ENCODE peak calls at places on chromosome 1, in seven cellular contexts. P is adrenal gland, G is WTC11, F is choroid plexus epithelial cell, X is AG04449, S is tibial nerve, W is mucosa of descending colon. I is an unnamed sample.

GRCh38 chr1:154595621-154596020 is 12.4 kb downstream of the ADAR start:
- DNase-seq in P (no peak), G (no peak), F (no peak), X (no peak), S (no peak), W (no peak), I (no peak)

GRCh38 chr1:64693406-64693805 is 51.5 kb upstream of the RAVER2 start:
- DNase-seq in P (no peak), G (no peak), F (no peak), X (no peak), S (no peak), W (no peak), I (no peak)

GRCh38 chr1:228463559-228464455 is 23.4 kb upstream of the RNF187 start:
- DNase-seq in P (no peak), G (peak), F (no peak), X (no peak), S (no peak), W (peak), I (peak)

GRCh38 chr1:36638268-36638667 is 155.6 kb upstream of the CSF3R start:
- DNase-seq in P (no peak), G (no peak), F (peak), X (peak), S (no peak), W (no peak), I (no peak)

GRCh38 chr1:155075535-155075934 is 3.1 kb upstream of the EFNA3 start:
- DNase-seq in P (no peak), G (no peak), F (no peak), X (no peak), S (no peak), W (peak), I (no peak)

GRCh38 chr1:37476460-37477197 is 2.2 kb downstream of the ZC3H12A start:
- DNase-seq in P (peak), G (no peak), F (peak), X (no peak), S (no peak), W (peak), I (no peak)

GRCh38 chr1:207304710-207305151 is 16.7 kb upstream of the CD55 start:
- DNase-seq in P (no peak), G (no peak), F (peak), X (no peak), S (no peak), W (no peak), I (no peak)

GRCh38 chr1:89622895-89623294 is 10.0 kb upstream of the LRRC8C start:
- DNase-seq in P (no peak), G (no peak), F (peak), X (no peak), S (no peak), W (no peak), I (no peak)

GRCh38 chr1:6026095-6026809 is 19.4 kb upstream of the KCNAB2 start:
- DNase-seq in P (peak), G (peak), F (peak), X (no peak), S (peak), W (peak), I (peak)

GRCh38 chr1:13749543-13750307 is 49.7 kb downstream of the PRDM2 start:
- DNase-seq in P (peak), G (peak), F (peak), X (no peak), S (peak), W (no peak), I (peak)

GRCh38 chr1:185556551-185556950 is 177.6 kb upstream of the HMCN1 start:
- DNase-seq in P (no peak), G (no peak), F (no peak), X (peak), S (no peak), W (no peak), I (no peak)

GRCh38 chr1:29657816-29658215 is 421.5 kb downstream of the PTPRU start:
- DNase-seq in P (no peak), G (no peak), F (no peak), X (no peak), S (no peak), W (no peak), I (no peak)

GRCh38 chr1:212203611-212204010 is 81.6 kb upstream of the PPP2R5A start:
- DNase-seq in P (no peak), G (no peak), F (no peak), X (no peak), S (no peak), W (no peak), I (no peak)
- TF ChIP-seq CTCF in P (no peak), G (no peak), F (no peak), X (no peak), S (no peak), W (no peak), I (no peak)

GRCh38 chr1:118717893-118718292 is 270.2 kb downstream of the TBX15 start:
- DNase-seq in P (no peak), G (no peak), F (peak), X (no peak), S (no peak), W (no peak), I (no peak)
- TF ChIP-seq CTCF in P (no peak), G (no peak), F (no peak), X (no peak), S (no peak), W (no peak), I (no peak)

DNA sequence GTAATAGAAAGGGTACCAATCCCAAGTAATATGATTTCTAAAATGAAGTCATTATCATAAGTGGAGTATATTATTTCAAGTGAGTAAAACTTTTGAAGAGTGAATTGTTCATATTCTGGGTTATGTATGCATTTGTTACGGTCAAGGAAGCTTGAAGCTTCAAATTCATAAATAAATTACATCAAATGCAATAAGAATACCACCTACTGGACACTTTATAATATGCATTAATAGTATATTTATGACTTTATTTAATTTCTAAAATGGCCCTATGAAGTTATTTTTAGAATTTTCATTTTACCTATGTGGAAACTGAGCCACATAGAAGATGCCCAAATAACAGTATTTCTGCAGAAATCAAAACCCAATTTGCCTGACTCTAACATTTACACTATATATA is 260.6 kb downstream of the SMYD3 start:
- DNase-seq in P (no peak), G (no peak), F (peak), X (no peak), S (no peak), W (no peak), I (no peak)
- TF ChIP-seq CTCF in P (no peak), G (no peak), F (peak), X (no peak), S (no peak), W (no peak), I (no peak)

GRCh38 chr1:7515175-7515574 is 255.9 kb upstream of the VAMP3 start:
- DNase-seq in P (no peak), G (no peak), F (no peak), X (no peak), S (no peak), W (no peak), I (no peak)

GRCh38 chr1:7515896-7516295 is 255.2 kb upstream of the VAMP3 start:
- DNase-seq in P (no peak), G (no peak), F (no peak), X (no peak), S (no peak), W (no peak), I (no peak)

GRCh38 chr1:7517611-7518330 is 253.3 kb upstream of the VAMP3 start:
- DNase-seq in P (no peak), G (no peak), F (no peak), X (no peak), S (no peak), W (no peak), I (no peak)

GRCh38 chr1:7516892-7517291 is 254.2 kb upstream of the VAMP3 start:
- DNase-seq in P (no peak), G (no peak), F (no peak), X (no peak), S (no peak), W (no peak), I (no peak)

GRCh38 chr1:7516341-7516740 is 254.8 kb upstream of the VAMP3 start:
- DNase-seq in P (no peak), G (peak), F (peak), X (no peak), S (no peak), W (no peak), I (peak)
- TF ChIP-seq CTCF in P (no peak), G (no peak), F (peak), X (peak), S (no peak), W (no peak), I (no peak)

I was measured in nephron progenitor cell.